ENCODE peak calls at places on chromosomes 11 and 22, in nine cellular contexts. One of them, this sample, is unnamed. For H3K4me1 and H3K27me3, the result is how much of the 10 kb centered on the place peaks cover.

GRCh38 chr11:113147249-113147648 is 167.1 kb upstream of the TTC12 start:
- DNase-seq in ovary: no peak
- DNase-seq in uterus: no peak
- DNase-seq in breast epithelium: no peak
- DNase-seq in adrenal gland: peak
- DNase-seq in transverse colon: no peak
- DNase-seq in IMR-90: no peak
- DNase-seq in body of pancreas: no peak
- DNase-seq in spleen: no peak
- DNase-seq in this sample: no peak

GRCh38 chr22:20610757-20611156 is 103.3 kb downstream of the MED15 start:
- DNase-seq in breast epithelium: no peak
- DNase-seq in uterus: no peak
- DNase-seq in body of pancreas: no peak
- DNase-seq in transverse colon: no peak
- DNase-seq in IMR-90: no peak
- DNase-seq in adrenal gland: no peak
- DNase-seq in spleen: no peak
- DNase-seq in ovary: no peak
- DNase-seq in this sample: no peak

GRCh38 chr22:33757443-33758124 is 162.7 kb downstream of the LARGE1 start:
- DNase-seq in spleen: no peak
- DNase-seq in IMR-90: no peak
- DNase-seq in ovary: peak
- DNase-seq in body of pancreas: peak
- DNase-seq in transverse colon: no peak
- DNase-seq in uterus: peak
- DNase-seq in adrenal gland: peak
- DNase-seq in breast epithelium: no peak
- DNase-seq in this sample: no peak

GRCh38 chr11:12287009-12287373 is 90.4 kb upstream of the PARVA start:
- DNase-seq in body of pancreas: no peak
- DNase-seq in spleen: no peak
- DNase-seq in breast epithelium: no peak
- DNase-seq in adrenal gland: peak
- DNase-seq in ovary: no peak
- DNase-seq in transverse colon: peak
- DNase-seq in IMR-90: peak
- DNase-seq in uterus: peak
- DNase-seq in this sample: no peak

GRCh38 chr11:75969626-75970308 is 154.8 kb downstream of the UVRAG start:
- DNase-seq in IMR-90: peak
- DNase-seq in ovary: no peak
- DNase-seq in transverse colon: no peak
- DNase-seq in spleen: no peak
- DNase-seq in uterus: no peak
- DNase-seq in body of pancreas: no peak
- DNase-seq in adrenal gland: no peak
- DNase-seq in breast epithelium: no peak
- DNase-seq in this sample: no peak

GRCh38 chr11:35288817-35289541 is 130.4 kb downstream of the SLC1A2 start:
- DNase-seq in spleen: no peak
- DNase-seq in breast epithelium: no peak
- DNase-seq in adrenal gland: no peak
- DNase-seq in ovary: no peak
- DNase-seq in transverse colon: no peak
- DNase-seq in body of pancreas: no peak
- DNase-seq in uterus: no peak
- DNase-seq in IMR-90: peak
- DNase-seq in this sample: no peak

GRCh38 chr22:17159504-17159951 is 451 bp upstream of the HDHD5 start:
- DNase-seq in body of pancreas: peak
- DNase-seq in IMR-90: peak
- DNase-seq in transverse colon: peak
- DNase-seq in uterus: peak
- DNase-seq in ovary: peak
- DNase-seq in spleen: no peak
- DNase-seq in adrenal gland: peak
- DNase-seq in breast epithelium: peak
- DNase-seq in this sample: peak

GRCh38 chr11:284081-285020 is 4.6 kb upstream of the PGGHG start:
- DNase-seq in adrenal gland: no peak
- DNase-seq in spleen: peak
- DNase-seq in body of pancreas: no peak
- DNase-seq in uterus: peak
- DNase-seq in ovary: no peak
- DNase-seq in breast epithelium: no peak
- DNase-seq in IMR-90: no peak
- DNase-seq in transverse colon: no peak
- DNase-seq in this sample: no peak

GRCh38 chr11:119188067-119188466 is 2.8 kb downstream of the NHERF4 start:
- DNase-seq in IMR-90: no peak
- DNase-seq in ovary: no peak
- DNase-seq in spleen: no peak
- DNase-seq in breast epithelium: no peak
- DNase-seq in adrenal gland: no peak
- DNase-seq in transverse colon: no peak
- DNase-seq in uterus: no peak
- DNase-seq in body of pancreas: no peak
- DNase-seq in this sample: no peak

DNA sequence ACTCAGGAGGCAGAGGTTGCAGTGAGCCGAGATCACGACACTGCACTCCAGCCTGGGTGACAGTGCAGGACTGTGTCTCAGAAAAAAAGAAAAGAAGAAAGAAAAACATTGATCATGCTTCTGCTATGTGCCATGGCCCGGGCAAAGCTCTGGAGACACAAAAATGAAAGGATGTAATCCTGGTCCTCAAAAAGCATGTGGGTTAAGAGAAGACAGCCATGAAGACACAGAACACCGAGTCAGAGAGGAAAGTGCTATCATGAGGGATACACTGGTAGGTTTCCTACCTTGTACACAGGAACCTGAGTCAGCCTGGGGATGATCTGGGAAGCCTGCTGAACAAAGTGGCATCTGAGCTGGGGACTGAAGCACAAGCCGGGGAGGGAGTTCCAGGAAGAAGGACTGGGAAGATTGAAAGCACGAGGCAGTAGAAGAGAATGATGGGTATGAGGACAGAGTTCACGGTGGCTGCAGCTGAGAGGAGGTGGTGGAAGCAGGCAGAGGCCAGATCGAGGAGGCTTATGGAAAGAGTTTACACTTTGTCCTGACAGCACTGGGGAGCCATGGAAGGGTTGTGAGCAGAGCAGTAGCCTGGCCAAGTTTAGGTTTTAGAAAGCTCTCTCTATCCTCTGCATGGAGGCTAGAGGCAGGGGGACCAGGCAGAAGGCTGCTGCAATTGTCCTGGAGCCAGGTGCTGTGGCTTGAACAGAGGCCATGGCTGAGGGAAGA is 9.9 kb upstream of the MAFF start:
- DNase-seq in adrenal gland: no peak
- DNase-seq in uterus: no peak
- DNase-seq in ovary: no peak
- DNase-seq in transverse colon: no peak
- DNase-seq in breast epithelium: no peak
- DNase-seq in spleen: no peak
- DNase-seq in IMR-90: no peak
- DNase-seq in body of pancreas: no peak
- DNase-seq in this sample: no peak
- TF ChIP-seq POLR2A in adrenal gland: no peak
- TF ChIP-seq POLR2A in uterus: no peak
- TF ChIP-seq POLR2A in ovary: no peak
- TF ChIP-seq POLR2A in transverse colon: no peak
- TF ChIP-seq POLR2A in breast epithelium: no peak
- TF ChIP-seq POLR2A in spleen: no peak
- TF ChIP-seq POLR2A in IMR-90: no peak
- TF ChIP-seq POLR2A in body of pancreas: no peak
- TF ChIP-seq POLR2A in this sample: no peak

GRCh38 chr11:96054870-96055705 is 131.2 kb upstream of the MTMR2 start:
- DNase-seq in adrenal gland: no peak
- DNase-seq in IMR-90: peak
- DNase-seq in ovary: no peak
- DNase-seq in spleen: no peak
- DNase-seq in breast epithelium: no peak
- DNase-seq in uterus: no peak
- DNase-seq in transverse colon: no peak
- DNase-seq in body of pancreas: no peak
- DNase-seq in this sample: no peak

GRCh38 chr11:96051820-96052219 is 127.9 kb upstream of the MTMR2 start:
- DNase-seq in transverse colon: no peak
- DNase-seq in breast epithelium: no peak
- DNase-seq in adrenal gland: no peak
- DNase-seq in spleen: no peak
- DNase-seq in ovary: no peak
- DNase-seq in body of pancreas: no peak
- DNase-seq in uterus: no peak
- DNase-seq in IMR-90: no peak
- DNase-seq in this sample: no peak

GRCh38 chr11:96052921-96053631 is 129.2 kb upstream of the MTMR2 start:
- DNase-seq in transverse colon: no peak
- DNase-seq in spleen: no peak
- DNase-seq in uterus: no peak
- DNase-seq in IMR-90: peak
- DNase-seq in ovary: no peak
- DNase-seq in breast epithelium: no peak
- DNase-seq in body of pancreas: no peak
- DNase-seq in adrenal gland: no peak
- DNase-seq in this sample: no peak

GRCh38 chr11:96056581-96056980 is 132.7 kb upstream of the MTMR2 start:
- DNase-seq in adrenal gland: no peak
- DNase-seq in IMR-90: no peak
- DNase-seq in breast epithelium: no peak
- DNase-seq in spleen: no peak
- DNase-seq in body of pancreas: no peak
- DNase-seq in transverse colon: no peak
- DNase-seq in uterus: no peak
- DNase-seq in ovary: no peak
- DNase-seq in this sample: no peak

GRCh38 chr11:96055706-96056387 is 131.9 kb upstream of the MTMR2 start:
- DNase-seq in breast epithelium: no peak
- DNase-seq in ovary: no peak
- DNase-seq in body of pancreas: no peak
- DNase-seq in IMR-90: peak
- DNase-seq in transverse colon: no peak
- DNase-seq in uterus: no peak
- DNase-seq in spleen: no peak
- DNase-seq in adrenal gland: no peak
- DNase-seq in this sample: no peak
- H3K4me1 ChIP-seq in breast epithelium: under half
- H3K4me1 ChIP-seq in ovary: under half
- H3K4me1 ChIP-seq in body of pancreas: under half
- H3K4me1 ChIP-seq in IMR-90: under half
- H3K4me1 ChIP-seq in transverse colon: under half
- H3K4me1 ChIP-seq in uterus: under half
- H3K4me1 ChIP-seq in spleen: under half
- H3K4me1 ChIP-seq in adrenal gland: under half
- H3K4me1 ChIP-seq in this sample: under half

DNA sequence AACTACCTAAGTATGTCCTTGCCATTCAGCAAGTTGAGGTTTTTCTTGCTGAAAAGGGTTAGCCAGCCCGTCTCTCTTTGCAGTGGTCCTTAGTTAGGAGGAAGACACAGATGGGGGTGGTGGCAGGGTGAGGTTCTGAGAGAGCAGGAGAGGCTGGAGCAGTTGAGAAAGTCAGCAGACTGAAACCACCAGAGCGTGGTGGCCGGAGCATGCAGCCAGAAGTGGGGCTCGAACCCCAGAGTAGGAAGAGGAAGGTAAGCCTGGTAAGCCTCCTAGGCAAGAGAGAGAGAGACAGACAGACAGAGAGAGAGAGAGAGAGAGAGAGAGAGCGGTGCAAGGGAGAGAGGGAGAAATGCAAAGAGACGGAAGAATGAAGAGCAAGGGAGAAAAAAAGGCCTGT is 9.2 kb upstream of the SCN4B start:
- DNase-seq in transverse colon: no peak
- DNase-seq in adrenal gland: no peak
- DNase-seq in uterus: no peak
- DNase-seq in body of pancreas: no peak
- DNase-seq in spleen: no peak
- DNase-seq in IMR-90: no peak
- DNase-seq in ovary: no peak
- DNase-seq in breast epithelium: no peak
- DNase-seq in this sample: no peak
- H3K27me3 ChIP-seq in transverse colon: half or more
- H3K27me3 ChIP-seq in adrenal gland: under half
- H3K27me3 ChIP-seq in uterus: under half
- H3K27me3 ChIP-seq in body of pancreas: under half
- H3K27me3 ChIP-seq in spleen: under half
- H3K27me3 ChIP-seq in IMR-90: under half
- H3K27me3 ChIP-seq in ovary: under half
- H3K27me3 ChIP-seq in breast epithelium: under half
- H3K27me3 ChIP-seq in this sample: under half

GRCh38 chr22:48188211-48188845 is 1425.9 kb downstream of the TBC1D22A start:
- DNase-seq in adrenal gland: no peak
- DNase-seq in uterus: no peak
- DNase-seq in ovary: no peak
- DNase-seq in transverse colon: no peak
- DNase-seq in body of pancreas: no peak
- DNase-seq in spleen: no peak
- DNase-seq in IMR-90: no peak
- DNase-seq in breast epithelium: no peak
- DNase-seq in this sample: no peak

GRCh38 chr22:48192071-48192470 is 1429.6 kb downstream of the TBC1D22A start:
- DNase-seq in breast epithelium: no peak
- DNase-seq in spleen: no peak
- DNase-seq in transverse colon: no peak
- DNase-seq in body of pancreas: no peak
- DNase-seq in adrenal gland: no peak
- DNase-seq in ovary: no peak
- DNase-seq in uterus: no peak
- DNase-seq in IMR-90: no peak
- DNase-seq in this sample: no peak

GRCh38 chr22:48197189-48197690 is 1434.8 kb downstream of the TBC1D22A start:
- DNase-seq in ovary: no peak
- DNase-seq in IMR-90: no peak
- DNase-seq in spleen: no peak
- DNase-seq in adrenal gland: peak
- DNase-seq in body of pancreas: no peak
- DNase-seq in breast epithelium: no peak
- DNase-seq in uterus: no peak
- DNase-seq in transverse colon: no peak
- DNase-seq in this sample: no peak

GRCh38 chr22:48187272-48187855 is 1424.9 kb downstream of the TBC1D22A start:
- DNase-seq in body of pancreas: peak
- DNase-seq in breast epithelium: no peak
- DNase-seq in uterus: no peak
- DNase-seq in ovary: no peak
- DNase-seq in adrenal gland: no peak
- DNase-seq in spleen: no peak
- DNase-seq in IMR-90: no peak
- DNase-seq in transverse colon: no peak
- DNase-seq in this sample: no peak

DNA sequence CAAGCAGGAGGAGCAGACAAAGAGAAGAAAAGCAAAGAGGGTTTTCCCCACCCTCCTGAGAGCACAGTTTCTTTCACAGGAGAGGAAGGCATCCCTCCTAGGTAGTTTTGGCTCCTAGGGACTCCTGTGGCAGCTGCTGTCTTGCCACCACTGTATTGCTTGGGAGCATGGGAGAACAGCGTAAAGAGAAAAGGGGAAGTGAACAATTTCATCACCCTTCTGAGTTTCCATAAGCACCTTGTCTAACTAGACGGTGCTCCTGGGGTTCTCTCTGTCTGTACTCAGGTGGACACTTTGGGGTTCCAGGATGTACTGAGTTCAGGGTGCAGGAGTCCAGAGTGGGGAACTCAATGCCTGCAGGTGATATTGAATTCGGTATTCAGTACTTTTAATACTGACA is 1430.5 kb downstream of the TBC1D22A start:
- DNase-seq in body of pancreas: no peak
- DNase-seq in transverse colon: no peak
- DNase-seq in ovary: no peak
- DNase-seq in breast epithelium: no peak
- DNase-seq in IMR-90: no peak
- DNase-seq in spleen: no peak
- DNase-seq in uterus: no peak
- DNase-seq in adrenal gland: peak
- DNase-seq in this sample: no peak
- TF ChIP-seq POLR2A in body of pancreas: no peak
- TF ChIP-seq POLR2A in transverse colon: no peak
- TF ChIP-seq POLR2A in ovary: no peak
- TF ChIP-seq POLR2A in breast epithelium: no peak
- TF ChIP-seq POLR2A in IMR-90: no peak
- TF ChIP-seq POLR2A in spleen: no peak
- TF ChIP-seq POLR2A in uterus: no peak
- TF ChIP-seq POLR2A in adrenal gland: no peak
- TF ChIP-seq POLR2A in this sample: no peak

This sample was measured in gastrocnemius medialis.